ENCODE peak calls at places on chromosomes 4 and X, in eight cellular contexts. I, F, J, Q, C, S, G and U are unnamed samples.

GRCh38 chr4:83320548-83320947 is 14.1 kb downstream of the HPSE start:
- DNase-seq in F (no peak), G (no peak), Q (peak), S (no peak), C (peak), I (no peak), J (no peak), U (peak)

GRCh38 chr4:138522366-138522765 is 280.2 kb upstream of the SLC7A11 start:
- DNase-seq in J (no peak), F (no peak), I (no peak), G (no peak), S (peak), C (no peak), Q (no peak), U (no peak)

GRCh38 chrX:22748093-22748999 is 251.4 kb upstream of the DDX53 start:
- DNase-seq in Q (peak), C (no peak), J (no peak), I (peak), G (peak), S (peak), F (peak), U (no peak)

GRCh38 chr4:98568896-98569663 is 89.3 kb downstream of the TSPAN5 start:
- DNase-seq in I (no peak), F (no peak), C (no peak), Q (no peak), S (no peak), G (no peak), J (no peak), U (no peak)

GRCh38 chr4:72394264-72394663 is 174.8 kb downstream of the ADAMTS3 start:
- DNase-seq in F (no peak), S (no peak), Q (no peak), C (no peak), G (no peak), J (no peak), I (no peak), U (no peak)

GRCh38 chr4:109359040-109359646 is 56.7 kb upstream of the COL25A1 start:
- DNase-seq in Q (no peak), C (no peak), G (no peak), S (peak), J (no peak), I (no peak), F (no peak), U (no peak)

GRCh38 chr4:149983931-149984330 is 94.3 kb upstream of the DCLK2 start:
- DNase-seq in C (no peak), I (no peak), S (no peak), Q (no peak), J (no peak), G (no peak), F (no peak), U (no peak)

GRCh38 chrX:150236304-150236703 is 126.8 kb upstream of the MAMLD1 start:
- DNase-seq in I (no peak), G (no peak), C (no peak), Q (no peak), F (no peak), S (no peak), J (no peak), U (no peak)

GRCh38 chr4:169885893-169886292 is 128.1 kb upstream of the HPF1 start:
- DNase-seq in I (no peak), J (no peak), F (no peak), C (no peak), S (no peak), Q (no peak), G (no peak), U (no peak)

GRCh38 chr4:152117501-152117900 is 356.7 kb upstream of the GATB start:
- DNase-seq in S (no peak), Q (no peak), I (no peak), F (no peak), C (no peak), G (no peak), J (no peak), U (no peak)

GRCh38 chr4:161249779-161250440 is 913.9 kb downstream of the FSTL5 start:
- DNase-seq in G (no peak), S (no peak), C (no peak), J (no peak), F (no peak), I (no peak), Q (no peak), U (no peak)

GRCh38 chr4:180615746-180616145 is 1627.5 kb upstream of the TENM3 start:
- DNase-seq in I (no peak), Q (no peak), G (no peak), F (no peak), S (no peak), C (no peak), J (no peak), U (no peak)

GRCh38 chrX:24025741-24026402 is 1.1 kb downstream of the KLHL15 start:
- DNase-seq in S (peak), J (peak), F (peak), I (no peak), Q (no peak), G (no peak), C (peak), U (no peak)

DNA sequence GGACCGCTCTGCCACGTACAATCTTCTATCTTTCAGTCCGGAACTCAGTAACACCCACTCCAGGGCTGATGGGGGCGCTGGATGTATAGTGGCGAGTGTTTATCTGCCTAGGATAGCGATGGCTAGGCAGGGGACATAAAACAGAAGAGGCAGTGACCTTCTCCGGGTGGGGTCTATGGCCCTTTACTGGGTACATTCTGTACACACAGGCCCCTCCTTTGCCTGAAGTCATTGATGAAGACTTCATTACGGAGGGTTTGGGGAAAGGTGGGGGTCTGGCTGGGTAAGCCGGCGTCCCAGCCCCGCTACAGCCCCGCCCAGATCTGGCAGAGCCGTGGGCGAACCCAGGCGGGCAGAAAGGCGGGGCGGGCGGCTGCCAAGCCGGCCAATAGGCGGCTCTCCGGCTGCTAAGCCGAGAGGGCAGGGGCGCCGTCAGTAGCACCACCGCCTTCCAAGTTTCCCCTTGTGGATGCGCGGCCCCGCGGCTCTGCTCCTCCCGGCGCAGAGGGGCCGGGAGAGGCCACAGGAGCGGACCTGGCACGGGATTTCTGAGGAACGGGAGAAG is at the start of gene CHST7:
- DNase-seq in S (peak), G (peak), F (peak), C (peak), Q (peak), J (no peak), I (peak), U (peak)
- TF ChIP-seq CTCF in S (peak), G (peak), F (no peak), C (no peak), Q (no peak), J (no peak), I (peak), U (no peak)

DNA sequence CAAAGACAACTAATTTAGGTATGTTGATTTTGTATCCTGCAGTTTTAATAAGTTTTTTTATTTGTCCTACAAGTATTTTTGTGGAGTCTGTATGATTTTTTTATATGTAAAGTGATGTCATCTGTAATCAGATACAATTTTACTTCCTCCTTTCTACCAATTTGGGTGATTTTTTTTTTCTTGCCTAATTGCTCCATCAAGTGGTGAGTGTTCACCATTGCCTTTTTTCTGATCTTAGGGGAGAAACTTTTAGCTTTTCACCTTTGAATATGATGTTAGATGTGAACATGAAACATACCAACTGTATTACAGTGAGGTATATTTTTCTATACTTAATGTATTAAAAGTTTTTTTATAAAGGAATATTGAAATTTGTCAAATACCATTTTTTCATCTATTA is 362.3 kb downstream of the PABPC4L start:
- DNase-seq in S (no peak), Q (no peak), F (no peak), I (no peak), J (no peak), C (no peak), G (no peak), U (no peak)
- TF ChIP-seq CTCF in S (no peak), Q (no peak), F (no peak), I (no peak), J (no peak), C (no peak), G (no peak), U (no peak)

GRCh38 chr4:108100827-108101226 is 67.9 kb downstream of the LEF1 start:
- DNase-seq in F (no peak), Q (no peak), C (no peak), J (no peak), I (no peak), G (no peak), S (no peak), U (no peak)

GRCh38 chr4:108099838-108100237 is 68.9 kb downstream of the LEF1 start:
- DNase-seq in S (no peak), C (no peak), J (no peak), Q (no peak), G (no peak), I (no peak), F (no peak), U (no peak)

GRCh38 chr4:108094131-108094530 is 74.6 kb downstream of the LEF1 start:
- DNase-seq in C (no peak), Q (no peak), S (no peak), G (no peak), F (no peak), I (no peak), J (no peak), U (no peak)

GRCh38 chr4:108097990-108098553 is 70.7 kb downstream of the LEF1 start:
- DNase-seq in Q (no peak), G (no peak), J (no peak), C (no peak), F (no peak), I (no peak), S (no peak), U (no peak)

GRCh38 chr4:108094923-108095482 is 73.7 kb downstream of the LEF1 start:
- DNase-seq in F (no peak), I (no peak), G (no peak), C (no peak), J (no peak), S (no peak), Q (no peak), U (no peak)
- TF ChIP-seq CTCF in F (no peak), I (no peak), G (no peak), C (no peak), J (no peak), S (no peak), Q (no peak), U (no peak)

GRCh38 chr4:185224597-185224996 is 15.2 kb downstream of the SNX25 start:
- DNase-seq in S (no peak), I (no peak), F (no peak), G (no peak), Q (no peak), C (no peak), J (no peak), U (no peak)
- TF ChIP-seq CTCF in S (peak), I (no peak), F (no peak), G (no peak), Q (no peak), C (no peak), J (peak), U (peak)

GRCh38 chr4:16508968-16509367 is 282.7 kb upstream of the TAPT1 start:
- DNase-seq in S (peak), C (no peak), F (no peak), G (no peak), Q (no peak), J (no peak), I (no peak), U (no peak)
- TF ChIP-seq CTCF in S (peak), C (no peak), F (no peak), G (peak), Q (no peak), J (no peak), I (peak), U (no peak)

DNA sequence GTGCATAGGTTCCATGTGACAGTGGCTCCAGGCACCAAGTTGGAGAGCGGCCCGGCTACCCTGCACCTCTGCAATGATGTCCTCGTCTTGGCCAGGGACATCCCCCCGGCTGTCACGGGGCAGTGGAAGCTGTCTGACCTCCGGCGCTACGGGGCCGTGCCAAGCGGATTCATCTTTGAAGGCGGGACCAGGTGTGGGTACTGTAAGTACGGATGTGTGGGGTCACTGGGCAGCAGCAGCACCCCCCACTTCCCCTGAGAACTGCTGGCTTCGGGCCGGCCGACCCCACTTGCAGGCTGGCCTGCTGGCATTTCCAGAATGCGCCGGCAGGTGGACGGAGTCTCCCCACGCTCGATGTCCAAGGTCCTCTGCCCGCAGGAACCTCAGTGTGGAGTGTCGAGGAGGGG is 13.2 kb downstream of the DOK7 start:
- DNase-seq in I (no peak), J (no peak), C (no peak), F (no peak), S (no peak), Q (peak), G (no peak), U (no peak)
- TF ChIP-seq CTCF in I (no peak), J (no peak), C (no peak), F (no peak), S (no peak), Q (no peak), G (no peak), U (no peak)

GRCh38 chr4:48342559-48342878 is 1.2 kb downstream of the SLAIN2 start:
- DNase-seq in J (no peak), F (no peak), S (no peak), C (no peak), G (no peak), Q (no peak), I (no peak), U (no peak)

GRCh38 chr4:48340276-48340904 is 939 bp upstream of the SLAIN2 start:
- DNase-seq in I (no peak), Q (no peak), J (no peak), C (no peak), F (no peak), G (no peak), S (peak), U (no peak)

GRCh38 chr4:48339642-48340041 is 1.7 kb upstream of the SLAIN2 start:
- DNase-seq in Q (no peak), S (no peak), J (no peak), F (no peak), G (no peak), I (no peak), C (no peak), U (no peak)

GRCh38 chr4:48341776-48342558 is 638 bp downstream of the SLAIN2 start:
- DNase-seq in I (peak), S (peak), F (peak), J (peak), G (peak), Q (peak), C (no peak), U (peak)

DNA sequence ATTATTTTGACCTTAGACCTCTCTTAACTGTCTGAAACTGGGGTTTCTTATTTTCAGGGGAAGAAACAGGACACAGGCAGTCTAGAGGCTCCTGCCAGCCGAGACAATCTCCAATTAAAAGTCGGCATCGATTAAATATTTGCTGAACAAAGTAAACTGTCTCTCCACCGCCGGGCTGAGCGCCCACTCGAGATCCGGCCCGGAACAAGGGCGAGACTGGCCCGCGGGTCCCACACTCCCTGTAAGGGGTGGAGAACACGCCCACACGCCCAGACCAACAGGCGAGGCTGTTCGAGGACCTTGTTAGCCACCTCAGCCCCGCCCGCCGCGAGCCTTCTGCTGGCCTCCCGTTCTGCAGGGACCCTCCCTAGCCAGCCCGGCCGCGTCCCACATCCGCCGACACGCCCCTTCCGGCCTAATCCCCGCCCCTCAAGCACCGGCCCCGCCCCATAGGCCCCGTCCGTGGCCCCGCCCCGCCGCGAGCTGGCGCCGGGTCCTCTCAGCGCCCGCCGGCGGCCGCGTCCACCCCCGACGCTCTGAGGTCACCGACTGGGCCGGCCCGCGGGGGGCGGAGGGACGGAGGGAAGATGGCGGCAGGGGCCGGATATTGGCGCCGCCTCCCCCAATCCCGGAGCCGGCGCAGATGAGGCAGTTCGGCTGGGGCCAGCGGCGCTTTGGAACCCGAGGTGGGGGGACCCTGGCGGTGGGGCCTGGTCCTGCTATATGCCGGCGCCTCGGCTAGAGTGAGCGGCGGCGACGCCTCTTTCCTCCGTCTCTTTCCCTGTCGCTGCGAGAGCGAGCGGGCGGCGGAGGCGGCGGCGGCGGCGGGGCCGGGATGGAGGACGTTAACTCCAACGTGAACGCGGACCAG is at the start of gene SLAIN2:
- DNase-seq in C (peak), I (peak), G (peak), S (peak), Q (peak), J (peak), F (peak), U (peak)
- TF ChIP-seq CTCF in C (no peak), I (peak), G (peak), S (peak), Q (no peak), J (peak), F (no peak), U (peak)